ENCODE peak calls at places on chromosome 10, in four cellular contexts. R is spleen, O is K562, B is HL-60. P is an unnamed sample.

GRCh38 chr10:123157210-123157609 is 3.0 kb downstream of the BUB3 start:
- DNase-seq in R (no peak), O (peak; percentile 13), B (no peak), P (no peak)

GRCh38 chr10:88194041-88194887 is 330.8 kb downstream of the PTEN start:
- DNase-seq in R (no peak), O (peak; percentile 2), B (no peak), P (no peak)

GRCh38 chr10:91536101-91536500 is 96.8 kb downstream of the PPP1R3C start:
- DNase-seq in R (no peak), O (no peak), B (no peak), P (no peak)

GRCh38 chr10:76336213-76336963 is 905.0 kb downstream of the LRMDA start:
- DNase-seq in R (no peak), O (no peak), B (no peak), P (no peak)

GRCh38 chr10:127919418-127920191 is 12.7 kb downstream of the PTPRE start:
- DNase-seq in R (no peak), O (no peak), B (peak; percentile 64), P (no peak)

GRCh38 chr10:12787297-12787696 is 214.2 kb downstream of the CCDC3 start:
- DNase-seq in R (no peak), O (no peak), B (no peak), P (no peak)

GRCh38 chr10:97888641-97889262 is 39.1 kb downstream of the GOLGA7B start:
- DNase-seq in R (peak; percentile 37), O (peak; percentile 17), B (no peak), P (peak; percentile 86)

GRCh38 chr10:50224330-50224952 is 26.9 kb downstream of the ASAH2 start:
- DNase-seq in R (no peak), O (peak; percentile 85), B (no peak), P (no peak)

GRCh38 chr10:3693031-3693714 is 91.8 kb downstream of the KLF6 start:
- DNase-seq in R (no peak), O (no peak), B (no peak), P (no peak)

GRCh38 chr10:46546591-46547330 is 9.7 kb downstream of the GPRIN2 start:
- DNase-seq in R (peak; percentile 73), O (no peak), B (no peak), P (peak; percentile 86)

GRCh38 chr10:122981066-122981464 is 864 bp downstream of the PSTK start:
- DNase-seq in R (no peak), O (peak; percentile 41), B (no peak), P (no peak)

GRCh38 chr10:34918896-34919295 is 103.8 kb upstream of the PARD3 start:
- DNase-seq in R (no peak), O (no peak), B (no peak), P (no peak)

GRCh38 chr10:17428616-17429097 is 25.7 kb downstream of the ST8SIA6 start:
- DNase-seq in R (peak; percentile 77), O (peak; percentile 96), B (no peak), P (peak; percentile 38)

GRCh38 chr10:120600871-120601644 is 144.0 kb downstream of the PLPP4 start:
- DNase-seq in R (no peak), O (peak; percentile 14), B (no peak), P (no peak)

GRCh38 chr10:105682911-105683310 is 1041.8 kb downstream of the SORCS3 start:
- DNase-seq in R (no peak), O (no peak), B (no peak), P (no peak)

DNA sequence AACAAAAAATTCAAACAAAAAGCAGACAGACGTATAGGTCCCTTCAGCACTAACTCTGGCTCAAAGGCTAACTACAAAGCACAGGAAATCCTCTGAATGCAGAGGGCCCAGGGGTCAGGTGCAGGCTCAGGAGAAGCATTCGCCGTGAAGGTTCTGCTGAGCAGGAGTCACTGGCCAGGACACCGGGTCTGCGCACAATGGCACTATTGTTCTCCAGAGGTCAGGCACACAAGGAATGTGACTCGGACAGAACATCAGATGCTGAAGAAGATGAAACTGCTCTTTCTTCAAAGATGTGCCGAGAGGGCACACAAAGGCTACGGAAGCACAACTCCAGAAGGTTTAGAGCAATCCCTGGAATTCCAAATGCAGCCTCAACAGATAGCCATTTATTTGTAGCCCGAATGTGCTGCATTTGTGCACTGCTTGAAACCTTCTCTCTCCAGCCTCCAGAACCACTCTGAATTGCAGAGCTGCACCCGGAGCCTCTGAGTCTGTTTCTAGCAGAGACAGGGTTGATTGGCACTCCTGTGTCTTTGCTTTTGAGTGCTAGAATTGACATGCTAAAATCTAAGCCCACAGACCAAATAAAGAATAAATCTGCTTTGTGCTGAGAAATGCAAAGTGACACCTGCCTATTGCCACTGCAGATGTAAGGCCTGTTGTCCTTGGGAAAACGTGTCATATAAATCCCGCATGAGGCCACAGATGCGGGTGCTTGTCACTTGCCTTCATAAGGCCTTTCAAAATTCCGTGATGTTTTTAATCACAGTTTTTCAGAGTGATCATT is 85.4 kb upstream of the AFAP1L2 start:
- DNase-seq in R (no peak), O (no peak), B (no peak), P (no peak)
- TF ChIP-seq POLR2AphosphoS5 in R (no peak), O (no peak), B (no peak), P (no peak)

GRCh38 chr10:23686722-23687121 is 247.8 kb downstream of the OTUD1 start:
- DNase-seq in R (no peak), O (no peak), B (no peak), P (no peak)
- H3K27me3 ChIP-seq in R (no peaks in the 10 kb centered on the region), O (no peaks in the 10 kb centered on the region), B (no peaks in the 10 kb centered on the region), P (no peaks in the 10 kb centered on the region)

DNA sequence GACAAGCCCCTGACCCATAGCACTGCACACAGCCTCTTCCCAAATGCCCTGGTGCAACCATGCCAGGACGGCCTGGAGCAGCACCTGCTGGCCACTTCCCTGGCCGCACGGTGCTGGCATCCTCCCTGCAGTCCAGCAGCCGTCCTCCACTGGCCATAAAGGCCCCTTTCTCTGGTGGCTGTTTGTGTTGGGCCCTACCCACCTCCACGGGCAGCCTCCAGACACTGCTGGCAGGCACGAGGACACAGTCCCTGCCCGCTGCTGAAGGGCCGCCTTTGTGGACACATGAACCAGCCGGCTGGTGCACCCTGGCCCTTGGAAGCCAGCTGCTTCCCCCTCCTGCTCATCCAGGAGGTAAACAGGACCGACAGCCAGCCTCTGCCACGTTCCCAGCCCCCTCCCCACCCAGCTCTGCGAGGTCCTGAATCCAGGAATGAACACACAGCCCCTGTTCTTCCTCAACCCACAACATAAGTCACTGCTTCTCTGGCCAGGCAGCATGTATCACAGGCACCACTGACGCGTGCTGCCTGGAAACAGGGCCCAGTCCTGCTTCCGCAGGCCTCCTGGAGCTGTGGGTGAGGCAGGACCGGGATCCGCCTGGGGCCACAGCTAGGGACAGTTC is 43.8 kb downstream of the SPOCK2 start:
- DNase-seq in R (no peak), O (no peak), B (no peak), P (no peak)
- TF ChIP-seq POLR2AphosphoS5 in R (peak; percentile 15), O (no peak), B (no peak), P (peak; percentile 28)

DNA sequence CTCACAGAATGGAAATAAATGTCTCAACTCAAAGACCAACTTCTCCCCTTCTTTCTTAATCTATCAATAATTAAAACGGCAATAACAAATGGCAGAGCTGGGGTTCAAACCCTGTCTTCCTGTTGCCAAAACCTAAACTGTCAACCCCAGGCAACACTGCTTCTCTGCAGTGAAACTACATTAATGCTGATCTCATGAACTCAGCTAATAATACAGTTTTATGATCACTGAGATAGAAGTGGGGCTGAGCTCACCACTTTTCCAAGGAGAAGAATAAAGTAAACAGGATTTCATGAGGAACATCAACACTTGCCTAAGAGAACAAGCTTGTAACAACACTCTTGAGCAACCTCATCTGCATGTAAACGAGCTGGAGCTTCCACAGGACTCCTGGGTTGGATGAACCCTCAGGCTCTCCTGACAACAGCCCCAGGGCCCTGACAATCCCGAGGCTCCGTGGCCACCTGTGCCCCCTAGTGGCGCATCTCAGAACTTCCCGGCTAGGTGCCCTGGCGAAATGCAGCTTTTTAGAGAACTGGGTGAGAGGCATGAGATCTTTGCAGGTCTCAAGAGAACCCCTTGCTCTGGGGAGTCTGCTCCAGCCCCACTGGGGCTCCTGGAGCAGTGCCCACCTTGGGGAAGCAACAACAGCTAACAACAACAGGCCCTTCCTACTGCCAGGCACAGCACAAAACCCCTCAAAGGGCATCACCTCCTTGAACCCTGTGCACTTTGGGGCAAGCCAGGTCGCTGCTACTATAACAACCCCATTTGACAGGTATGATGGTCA is 169.3 kb downstream of the SH3PXD2A start:
- DNase-seq in R (peak; percentile 91), O (peak; percentile 75), B (no peak), P (peak; percentile 71)
- H3K27me3 ChIP-seq in R (no peaks in the 10 kb centered on the region), O (no peaks in the 10 kb centered on the region), B (no peaks in the 10 kb centered on the region), P (no peaks in the 10 kb centered on the region)

GRCh38 chr10:119541459-119542356 is 811 bp downstream of the RGS10 start:
- DNase-seq in R (peak; percentile 87), O (peak; percentile 37), B (no peak), P (peak; percentile 90)

GRCh38 chr10:119539359-119539651 is 3.2 kb downstream of the RGS10 start:
- DNase-seq in R (no peak), O (no peak), B (no peak), P (no peak)

GRCh38 chr10:119542357-119542989 is at the start of gene RGS10:
- DNase-seq in R (peak; percentile 94), O (peak; percentile 89), B (peak; percentile 71), P (peak; percentile 79)

GRCh38 chr10:119540038-119540437 is 2.5 kb downstream of the RGS10 start:
- DNase-seq in R (no peak), O (no peak), B (no peak), P (no peak)

DNA sequence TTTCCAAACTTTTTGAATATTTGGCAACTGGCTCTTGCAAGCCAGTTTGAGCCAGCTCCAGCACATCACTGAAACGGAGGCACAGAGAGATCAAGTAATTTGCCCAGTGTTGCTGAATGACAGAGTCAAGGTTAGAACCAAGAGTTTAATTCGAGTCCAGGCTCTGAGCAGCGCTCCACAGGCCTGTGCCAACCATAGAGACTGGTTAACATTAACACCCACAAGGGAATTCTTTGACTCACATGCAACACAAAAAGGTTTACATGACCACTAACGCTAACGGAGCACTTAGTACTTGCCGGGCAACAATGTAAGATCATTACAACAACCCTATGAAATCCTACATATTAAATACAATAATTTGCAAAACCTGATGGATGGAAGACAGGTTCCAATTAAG is 1.5 kb downstream of the RGS10 start:
- DNase-seq in R (no peak), O (no peak), B (no peak), P (no peak)
- TF ChIP-seq POLR2AphosphoS5 in R (no peak), O (no peak), B (no peak), P (no peak)

GRCh38 chr10:7410306-7410799 is 481 bp downstream of the SFMBT2 start:
- DNase-seq in R (peak; percentile 85), O (peak; percentile 42), B (no peak), P (peak; percentile 80)

GRCh38 chr10:7408003-7408493 is 2.8 kb downstream of the SFMBT2 start:
- DNase-seq in R (peak; percentile 87), O (peak; percentile 20), B (no peak), P (peak; percentile 35)

GRCh38 chr10:7409732-7410168 is 1.1 kb downstream of the SFMBT2 start:
- DNase-seq in R (no peak), O (peak; percentile 29), B (no peak), P (no peak)

GRCh38 chr10:7408494-7409044 is 2.3 kb downstream of the SFMBT2 start:
- DNase-seq in R (peak; percentile 91), O (peak; percentile 79), B (no peak), P (peak; percentile 49)

GRCh38 chr10:7409045-7409731 is 1.6 kb downstream of the SFMBT2 start:
- DNase-seq in R (peak; percentile 83), O (peak; percentile 71), B (peak; percentile 60), P (peak; percentile 68)
- H3K27me3 ChIP-seq in R (peaks cover 14% of the 10 kb centered on the region), O (no peaks in the 10 kb centered on the region), B (no peaks in the 10 kb centered on the region), P (no peaks in the 10 kb centered on the region)

P was measured in upper lobe of left lung.